ENCODE peak calls at places on chromosomes 11 and 22, in ten cellular contexts. One of them, this sample, is unnamed.

GRCh38 chr11:6746086-6746618 is 25.6 kb downstream of the OR2AG2 start:
- DNase-seq in HCT116: no peak
- DNase-seq in heart left ventricle: peak
- DNase-seq in body of pancreas: no peak
- DNase-seq in tibial nerve: no peak
- DNase-seq in A549: no peak
- DNase-seq in K562: no peak
- DNase-seq in testis: no peak
- DNase-seq in sigmoid colon: no peak
- DNase-seq in gastrocnemius medialis: no peak
- DNase-seq in this sample: no peak

GRCh38 chr11:22670803-22671202 is 4.4 kb downstream of the GAS2 start:
- DNase-seq in HCT116: no peak
- DNase-seq in heart left ventricle: no peak
- DNase-seq in body of pancreas: no peak
- DNase-seq in tibial nerve: no peak
- DNase-seq in A549: peak
- DNase-seq in K562: peak
- DNase-seq in testis: no peak
- DNase-seq in sigmoid colon: no peak
- DNase-seq in gastrocnemius medialis: no peak
- DNase-seq in this sample: no peak

GRCh38 chr11:86374586-86374985 is at the start of gene CCDC81:
- DNase-seq in HCT116: no peak
- DNase-seq in heart left ventricle: no peak
- DNase-seq in body of pancreas: no peak
- DNase-seq in tibial nerve: no peak
- DNase-seq in A549: no peak
- DNase-seq in K562: no peak
- DNase-seq in testis: peak
- DNase-seq in sigmoid colon: no peak
- DNase-seq in gastrocnemius medialis: no peak
- DNase-seq in this sample: no peak

GRCh38 chr11:86193297-86194095 is 51.1 kb upstream of the EED start:
- DNase-seq in HCT116: peak
- DNase-seq in heart left ventricle: peak
- DNase-seq in body of pancreas: peak
- DNase-seq in tibial nerve: peak
- DNase-seq in A549: peak
- DNase-seq in K562: peak
- DNase-seq in testis: peak
- DNase-seq in sigmoid colon: peak
- DNase-seq in gastrocnemius medialis: peak
- DNase-seq in this sample: peak

GRCh38 chr11:10646005-10646404 is 47.5 kb downstream of the IRAG1 start:
- DNase-seq in HCT116: no peak
- DNase-seq in heart left ventricle: no peak
- DNase-seq in body of pancreas: no peak
- DNase-seq in tibial nerve: no peak
- DNase-seq in A549: no peak
- DNase-seq in K562: no peak
- DNase-seq in testis: peak
- DNase-seq in sigmoid colon: no peak
- DNase-seq in gastrocnemius medialis: no peak
- DNase-seq in this sample: no peak

GRCh38 chr11:116130122-116130521 is 625.9 kb upstream of the CADM1 start:
- DNase-seq in HCT116: no peak
- DNase-seq in heart left ventricle: no peak
- DNase-seq in body of pancreas: no peak
- DNase-seq in tibial nerve: no peak
- DNase-seq in A549: no peak
- DNase-seq in K562: no peak
- DNase-seq in testis: no peak
- DNase-seq in sigmoid colon: no peak
- DNase-seq in gastrocnemius medialis: no peak
- DNase-seq in this sample: no peak

GRCh38 chr22:26751217-26751616 is 93.8 kb downstream of the MIAT start:
- DNase-seq in HCT116: no peak
- DNase-seq in heart left ventricle: peak
- DNase-seq in body of pancreas: no peak
- DNase-seq in tibial nerve: no peak
- DNase-seq in A549: peak
- DNase-seq in K562: peak
- DNase-seq in testis: no peak
- DNase-seq in sigmoid colon: no peak
- DNase-seq in gastrocnemius medialis: no peak
- DNase-seq in this sample: no peak

GRCh38 chr11:87260811-87261210 is 223.1 kb downstream of the TMEM135 start:
- DNase-seq in HCT116: no peak
- DNase-seq in heart left ventricle: no peak
- DNase-seq in body of pancreas: no peak
- DNase-seq in tibial nerve: no peak
- DNase-seq in A549: no peak
- DNase-seq in K562: no peak
- DNase-seq in testis: no peak
- DNase-seq in sigmoid colon: no peak
- DNase-seq in gastrocnemius medialis: no peak
- DNase-seq in this sample: no peak

DNA sequence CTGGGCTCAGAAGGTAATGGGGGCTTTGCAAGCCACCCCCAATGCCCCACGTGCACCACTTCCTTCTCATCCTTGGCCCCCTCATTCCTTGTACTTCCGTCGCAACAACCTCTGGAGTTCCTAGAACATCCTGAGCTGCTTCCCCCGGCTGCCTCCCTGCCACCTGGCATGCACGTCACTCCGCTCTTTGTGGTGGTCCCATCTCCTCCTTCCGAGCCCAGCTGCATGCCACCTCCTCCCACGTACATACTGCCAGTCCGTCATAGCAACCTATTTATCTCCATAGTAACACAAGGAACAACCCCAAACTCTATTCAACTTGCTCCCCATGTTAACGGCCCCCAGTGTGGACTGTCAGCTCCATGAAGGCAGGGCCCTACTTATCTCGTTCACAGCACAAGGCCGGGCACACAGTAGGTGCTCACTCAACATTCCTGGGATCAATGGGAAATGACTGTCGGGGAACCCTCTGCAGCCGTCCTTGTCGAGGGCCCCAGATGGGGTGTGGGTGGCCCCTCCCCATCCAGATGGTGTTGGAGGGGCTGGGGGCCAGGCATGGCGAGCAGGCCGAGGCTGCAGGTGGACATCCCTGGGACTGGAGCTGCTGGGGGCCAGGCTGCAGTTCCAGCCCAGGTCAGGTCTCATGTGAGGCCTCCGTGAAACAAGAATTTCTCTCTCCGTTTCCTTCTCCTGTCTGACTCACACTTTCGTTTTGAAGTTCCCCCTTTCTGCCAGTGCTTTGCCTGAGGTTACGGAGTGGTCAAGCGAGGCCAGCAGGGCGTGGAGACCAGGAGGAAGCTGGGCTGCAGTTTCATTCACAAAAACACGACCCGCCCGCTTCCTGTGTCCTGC is 4.2 kb downstream of the MYEOV start:
- DNase-seq in HCT116: peak
- DNase-seq in heart left ventricle: peak
- DNase-seq in body of pancreas: peak
- DNase-seq in tibial nerve: peak
- DNase-seq in A549: peak
- DNase-seq in K562: peak
- DNase-seq in testis: peak
- DNase-seq in sigmoid colon: peak
- DNase-seq in gastrocnemius medialis: peak
- DNase-seq in this sample: peak
- TF ChIP-seq POLR2A in HCT116: no peak
- TF ChIP-seq POLR2A in heart left ventricle: peak
- TF ChIP-seq POLR2A in body of pancreas: no peak
- TF ChIP-seq POLR2A in tibial nerve: no peak
- TF ChIP-seq POLR2A in A549: no peak
- TF ChIP-seq POLR2A in K562: peak
- TF ChIP-seq POLR2A in testis: no peak
- TF ChIP-seq POLR2A in sigmoid colon: no peak
- TF ChIP-seq POLR2A in gastrocnemius medialis: no peak
- TF ChIP-seq POLR2A in this sample: no peak

GRCh38 chr22:46542011-46542985 is 4.9 kb upstream of the CELSR1 start:
- DNase-seq in HCT116: no peak
- DNase-seq in heart left ventricle: peak
- DNase-seq in body of pancreas: peak
- DNase-seq in tibial nerve: peak
- DNase-seq in A549: peak
- DNase-seq in K562: peak
- DNase-seq in testis: peak
- DNase-seq in sigmoid colon: peak
- DNase-seq in gastrocnemius medialis: no peak
- DNase-seq in this sample: peak
- H3K27ac ChIP-seq in HCT116: no peak
- H3K27ac ChIP-seq in heart left ventricle: no peak
- H3K27ac ChIP-seq in body of pancreas: no peak
- H3K27ac ChIP-seq in tibial nerve: no peak
- H3K27ac ChIP-seq in A549: peak
- H3K27ac ChIP-seq in K562: no peak
- H3K27ac ChIP-seq in testis: no peak
- H3K27ac ChIP-seq in sigmoid colon: no peak
- H3K27ac ChIP-seq in gastrocnemius medialis: no peak
- H3K27ac ChIP-seq in this sample: peak

DNA sequence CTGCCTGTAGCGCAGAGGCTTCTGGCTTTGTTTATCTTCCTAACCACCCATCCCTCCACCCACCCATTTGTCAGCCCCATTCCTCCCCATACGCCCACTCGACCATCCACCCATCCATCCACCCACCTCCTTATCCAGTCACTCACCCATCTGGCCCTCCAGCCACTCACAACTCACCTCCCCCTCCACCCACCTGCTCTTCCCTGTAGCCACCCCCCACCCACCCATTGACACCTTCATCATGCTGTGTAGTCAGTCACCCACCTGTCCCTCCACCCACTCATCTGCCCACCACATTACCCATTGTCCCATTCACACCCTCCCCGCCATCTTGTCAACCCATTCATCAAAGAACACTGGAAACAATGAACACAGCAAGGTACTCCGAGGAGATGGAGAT is 5.5 kb downstream of the CST6 start:
- DNase-seq in HCT116: no peak
- DNase-seq in heart left ventricle: no peak
- DNase-seq in body of pancreas: no peak
- DNase-seq in tibial nerve: no peak
- DNase-seq in A549: no peak
- DNase-seq in K562: peak
- DNase-seq in testis: no peak
- DNase-seq in sigmoid colon: no peak
- DNase-seq in gastrocnemius medialis: no peak
- DNase-seq in this sample: no peak
- TF ChIP-seq POLR2A in HCT116: no peak
- TF ChIP-seq POLR2A in heart left ventricle: no peak
- TF ChIP-seq POLR2A in body of pancreas: no peak
- TF ChIP-seq POLR2A in tibial nerve: no peak
- TF ChIP-seq POLR2A in A549: no peak
- TF ChIP-seq POLR2A in K562: no peak
- TF ChIP-seq POLR2A in testis: no peak
- TF ChIP-seq POLR2A in sigmoid colon: no peak
- TF ChIP-seq POLR2A in gastrocnemius medialis: no peak
- TF ChIP-seq POLR2A in this sample: no peak

GRCh38 chr11:46560300-46561025 is 33.4 kb downstream of the AMBRA1 start:
- DNase-seq in HCT116: no peak
- DNase-seq in heart left ventricle: no peak
- DNase-seq in body of pancreas: peak
- DNase-seq in tibial nerve: no peak
- DNase-seq in A549: no peak
- DNase-seq in K562: peak
- DNase-seq in testis: no peak
- DNase-seq in sigmoid colon: no peak
- DNase-seq in gastrocnemius medialis: no peak
- DNase-seq in this sample: peak
- H3K27ac ChIP-seq in HCT116: no peak
- H3K27ac ChIP-seq in heart left ventricle: peak
- H3K27ac ChIP-seq in body of pancreas: peak
- H3K27ac ChIP-seq in tibial nerve: peak
- H3K27ac ChIP-seq in A549: peak
- H3K27ac ChIP-seq in K562: peak
- H3K27ac ChIP-seq in testis: peak
- H3K27ac ChIP-seq in sigmoid colon: peak
- H3K27ac ChIP-seq in gastrocnemius medialis: peak
- H3K27ac ChIP-seq in this sample: peak

This sample was measured in prostate gland.